ENCODE peak calls at places on chromosomes 5 and 9, in ten cellular contexts. O is neural crest cell, B is tibial nerve, L is mucosa of descending colon, M is HFF-Myc, D is IMR-90, I is cardiac fibroblast, A is cardiac muscle cell, J is uterus, U is spleen. T is an unnamed sample.

GRCh38 chr5:157606046-157606445 is 30.5 kb upstream of the ADAM19 start:
- DNase-seq in O (no peak), L (no peak), J (no peak), I (no peak), M (no peak), B (no peak), A (no peak), D (peak; percentile 34), U (no peak), T (no peak)

GRCh38 chr5:43042626-43043399 is 2.7 kb upstream of the ANXA2R start:
- DNase-seq in D (peak; percentile 70), A (peak; percentile 76), L (peak; percentile 84), I (peak; percentile 78), B (peak; percentile 67), O (peak; percentile 47), U (peak; percentile 93), J (peak; percentile 70), M (no peak), T (no peak)

GRCh38 chr9:128048663-128049062 is 18.5 kb downstream of the NAIF1 start:
- DNase-seq in J (no peak), M (no peak), L (no peak), I (no peak), B (no peak), D (no peak), O (no peak), U (no peak), A (no peak), T (no peak)

GRCh38 chr9:18770509-18770908 is 262.5 kb downstream of the SAXO1 start:
- DNase-seq in I (no peak), U (no peak), M (no peak), L (no peak), O (no peak), A (no peak), D (no peak), J (peak; percentile 62), B (no peak), T (no peak)

GRCh38 chr5:65796269-65796668 is 74.3 kb downstream of the NLN start:
- DNase-seq in M (no peak), O (no peak), B (no peak), J (no peak), A (no peak), I (no peak), U (no peak), D (peak; percentile 59), L (no peak), T (no peak)

GRCh38 chr5:73447234-73448071 is 1.1 kb downstream of the FOXD1 start:
- DNase-seq in D (peak; percentile 75), J (peak; percentile 31), B (no peak), M (no peak), A (peak; percentile 31), I (peak; percentile 46), U (peak; percentile 86), L (peak; percentile 59), O (peak; percentile 38), T (no peak)

GRCh38 chr9:130239741-130240241 is 25.8 kb upstream of the HMCN2 start:
- DNase-seq in D (peak; percentile 19), U (peak; percentile 78), O (no peak), A (no peak), I (no peak), M (no peak), L (peak; percentile 49), B (no peak), J (no peak), T (no peak)

GRCh38 chr9:101791533-101791932 is 53.1 kb upstream of the GRIN3A start:
- DNase-seq in M (no peak), J (no peak), A (no peak), O (no peak), I (no peak), L (no peak), B (no peak), U (no peak), D (no peak), T (no peak)

GRCh38 chr5:172715931-172716682 is 54.9 kb downstream of the DUSP1 start:
- DNase-seq in J (peak; percentile 20), O (no peak), B (no peak), I (no peak), D (no peak), U (no peak), A (no peak), M (no peak), L (no peak), T (no peak)

GRCh38 chr5:67006152-67006848 is 190.3 kb downstream of the CD180 start:
- DNase-seq in I (no peak), B (no peak), M (no peak), A (no peak), D (no peak), J (no peak), O (no peak), U (no peak), L (no peak), T (no peak)

GRCh38 chr5:155833282-155833681 is 493.7 kb upstream of the SGCD start:
- DNase-seq in A (no peak), U (no peak), D (peak; percentile 1), O (no peak), M (no peak), J (no peak), L (no peak), I (no peak), B (no peak), T (no peak)

GRCh38 chr5:96927008-96927407 is 8.9 kb upstream of the LNPEP start:
- DNase-seq in D (peak; percentile 28), O (no peak), B (peak; percentile 16), L (no peak), A (peak; percentile 67), I (peak; percentile 64), M (no peak), J (no peak), U (no peak), T (no peak)

GRCh38 chr5:14718778-14719177 is 54.3 kb downstream of the OTULIN start:
- DNase-seq in D (no peak), L (no peak), M (no peak), B (no peak), J (no peak), U (no peak), A (no peak), O (no peak), I (no peak), T (no peak)

GRCh38 chr5:169637856-169638190 is 748 bp downstream of the DOCK2 start:
- DNase-seq in I (no peak), B (no peak), A (no peak), L (peak; percentile 78), M (no peak), U (peak; percentile 95), J (no peak), D (no peak), O (no peak), T (no peak)

GRCh38 chr5:72857396-72857795 is 40.9 kb downstream of the TNPO1 start:
- DNase-seq in U (no peak), J (no peak), D (no peak), I (no peak), M (no peak), O (no peak), L (no peak), B (no peak), A (no peak), T (no peak)

GRCh38 chr5:59755476-59755875 is 138.1 kb downstream of the PDE4D start:
- DNase-seq in B (no peak), D (no peak), U (no peak), A (no peak), M (no peak), I (no peak), O (no peak), L (no peak), J (no peak), T (no peak)

DNA sequence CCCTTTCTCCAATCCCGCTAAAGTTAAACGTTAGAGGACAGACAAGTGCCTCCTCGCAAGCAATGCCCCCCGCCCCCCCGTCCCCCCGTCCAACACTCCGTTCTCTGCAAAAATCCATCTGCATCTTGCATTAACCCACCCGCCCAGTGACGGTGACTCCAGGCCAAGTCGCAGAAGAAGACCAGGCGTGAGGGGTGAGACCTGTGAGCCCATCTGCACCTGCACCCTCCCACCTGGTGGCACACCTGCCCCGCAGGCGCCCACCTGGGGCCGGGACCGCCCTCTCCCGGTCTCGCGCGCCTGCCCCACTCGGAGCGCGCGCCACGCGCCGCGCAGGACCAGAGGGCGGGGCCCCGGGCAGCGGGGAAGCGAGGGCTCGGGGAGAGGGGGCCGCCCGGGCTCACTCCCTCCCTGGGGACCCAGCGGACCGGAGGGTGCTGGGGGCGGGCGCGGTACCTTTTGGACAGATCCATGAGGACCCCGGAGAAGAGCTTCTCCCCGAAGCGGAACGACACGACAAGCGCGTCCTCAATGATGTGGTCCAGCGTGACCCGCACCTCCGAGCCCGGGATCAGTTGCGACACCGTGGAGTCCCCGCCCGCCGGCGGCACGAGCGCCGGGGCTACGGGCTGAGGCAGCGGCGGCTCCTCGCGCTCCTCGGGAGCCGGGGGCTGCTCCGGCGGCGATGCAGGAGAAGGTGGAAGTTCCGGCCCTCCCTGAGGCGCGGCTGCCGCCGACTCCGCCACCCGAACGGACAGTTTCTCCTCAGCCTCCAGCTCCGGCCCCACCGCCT is 705 bp downstream of the PWWP2A start:
- DNase-seq in O (peak; percentile 23), B (peak; percentile 11), U (peak; percentile 93), I (no peak), M (no peak), A (no peak), J (peak; percentile 59), L (peak; percentile 78), D (no peak), T (no peak)
- TF ChIP-seq CTCF in O (no peak), B (no peak), U (no peak), I (no peak), M (no peak), A (no peak), J (no peak), L (no peak), D (no peak), T (no peak)

GRCh38 chr5:140108093-140109049 is 5.5 kb upstream of the PURA start:
- DNase-seq in I (no peak), O (peak; percentile 12), A (no peak), U (peak; percentile 85), J (peak; percentile 33), B (no peak), D (no peak), M (no peak), L (peak; percentile 70), T (no peak)
- TF ChIP-seq CTCF in I (no peak), O (no peak), A (no peak), U (no peak), J (no peak), B (no peak), D (no peak), M (no peak), L (no peak), T (no peak)

GRCh38 chr5:148828461-148829247 is 2.2 kb downstream of the ADRB2 start:
- DNase-seq in B (no peak), U (no peak), J (no peak), D (peak; percentile 38), L (no peak), I (no peak), O (no peak), M (no peak), A (no peak), T (no peak)
- TF ChIP-seq CTCF in B (no peak), U (peak; percentile 24), J (no peak), D (no peak), L (no peak), I (no peak), O (no peak), M (no peak), A (no peak), T (no peak)

DNA sequence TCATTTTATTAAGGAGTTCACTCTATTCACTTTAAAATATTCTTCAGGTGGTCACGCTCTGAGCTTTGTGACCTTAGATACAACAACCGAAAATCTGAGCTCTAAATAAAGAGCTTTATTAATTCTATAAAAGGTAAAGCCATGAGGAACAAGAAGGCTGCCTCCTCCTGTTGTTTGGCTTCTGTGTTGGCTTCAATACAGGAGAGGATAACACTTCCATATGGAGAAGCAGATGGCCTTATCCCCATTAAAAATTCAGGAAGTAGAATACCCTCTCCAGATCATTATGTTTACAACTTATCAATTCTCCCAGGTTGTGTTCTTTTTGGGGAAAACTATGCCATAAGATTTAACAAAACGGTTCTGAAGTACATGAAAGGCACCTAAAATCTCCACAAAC is 128.4 kb downstream of the TTC39B start:
- DNase-seq in O (no peak), D (no peak), A (no peak), B (no peak), U (no peak), M (no peak), I (no peak), L (no peak), J (no peak), T (no peak)
- TF ChIP-seq CTCF in O (no peak), D (no peak), A (no peak), B (no peak), U (no peak), M (no peak), I (no peak), L (no peak), J (no peak), T (no peak)